ENCODE peak calls at places on chromosomes 12 and 14, in ten cellular contexts. One of them, this sample, is unnamed.

GRCh38 chr14:31167032-31167431 is 40.6 kb downstream of the HECTD1 start:
- DNase-seq in Peyer's patch: no peak
- DNase-seq in C1 segment of cervical spinal cord: no peak
- DNase-seq in effector CD4-positive, alpha-beta T cell: no peak
- DNase-seq in PC-3: no peak
- DNase-seq in GM12864: no peak
- DNase-seq in smooth muscle cell of the brain vasculature: no peak
- DNase-seq in NCI-H345: no peak
- DNase-seq in frontal cortex: no peak
- DNase-seq in astrocyte of the cerebellum: no peak
- DNase-seq in this sample: no peak

GRCh38 chr12:124686001-124686884 is 118.8 kb upstream of the NCOR2 start:
- DNase-seq in PC-3: peak
- DNase-seq in smooth muscle cell of the brain vasculature: no peak
- DNase-seq in Peyer's patch: no peak
- DNase-seq in GM12864: no peak
- DNase-seq in frontal cortex: no peak
- DNase-seq in effector CD4-positive, alpha-beta T cell: no peak
- DNase-seq in C1 segment of cervical spinal cord: no peak
- DNase-seq in NCI-H345: no peak
- DNase-seq in astrocyte of the cerebellum: no peak
- DNase-seq in this sample: no peak

GRCh38 chr12:31363416-31363809 is 37.5 kb upstream of the SINHCAF start:
- DNase-seq in astrocyte of the cerebellum: no peak
- DNase-seq in frontal cortex: no peak
- DNase-seq in effector CD4-positive, alpha-beta T cell: no peak
- DNase-seq in PC-3: no peak
- DNase-seq in NCI-H345: no peak
- DNase-seq in smooth muscle cell of the brain vasculature: no peak
- DNase-seq in C1 segment of cervical spinal cord: no peak
- DNase-seq in Peyer's patch: peak
- DNase-seq in GM12864: no peak
- DNase-seq in this sample: no peak

GRCh38 chr12:110739894-110740293 is 2.8 kb downstream of the PPP1CC start:
- DNase-seq in frontal cortex: no peak
- DNase-seq in NCI-H345: no peak
- DNase-seq in astrocyte of the cerebellum: no peak
- DNase-seq in PC-3: no peak
- DNase-seq in effector CD4-positive, alpha-beta T cell: no peak
- DNase-seq in C1 segment of cervical spinal cord: peak
- DNase-seq in GM12864: no peak
- DNase-seq in Peyer's patch: no peak
- DNase-seq in smooth muscle cell of the brain vasculature: no peak
- DNase-seq in this sample: no peak

GRCh38 chr12:53060064-53060720 is 10.3 kb downstream of the TNS2 start:
- DNase-seq in GM12864: no peak
- DNase-seq in frontal cortex: no peak
- DNase-seq in C1 segment of cervical spinal cord: no peak
- DNase-seq in smooth muscle cell of the brain vasculature: no peak
- DNase-seq in NCI-H345: no peak
- DNase-seq in Peyer's patch: no peak
- DNase-seq in astrocyte of the cerebellum: no peak
- DNase-seq in PC-3: no peak
- DNase-seq in effector CD4-positive, alpha-beta T cell: no peak
- DNase-seq in this sample: no peak

GRCh38 chr12:6165418-6165817 is 34.8 kb upstream of the CD9 start:
- DNase-seq in Peyer's patch: no peak
- DNase-seq in effector CD4-positive, alpha-beta T cell: no peak
- DNase-seq in astrocyte of the cerebellum: no peak
- DNase-seq in GM12864: no peak
- DNase-seq in NCI-H345: no peak
- DNase-seq in smooth muscle cell of the brain vasculature: no peak
- DNase-seq in C1 segment of cervical spinal cord: no peak
- DNase-seq in PC-3: no peak
- DNase-seq in frontal cortex: no peak
- DNase-seq in this sample: no peak

GRCh38 chr14:95481391-95482022 is 34.9 kb downstream of the SYNE3 start:
- DNase-seq in PC-3: no peak
- DNase-seq in GM12864: no peak
- DNase-seq in C1 segment of cervical spinal cord: no peak
- DNase-seq in Peyer's patch: no peak
- DNase-seq in smooth muscle cell of the brain vasculature: no peak
- DNase-seq in frontal cortex: no peak
- DNase-seq in effector CD4-positive, alpha-beta T cell: no peak
- DNase-seq in astrocyte of the cerebellum: no peak
- DNase-seq in NCI-H345: peak
- DNase-seq in this sample: no peak

GRCh38 chr14:90815817-90816662 is at the start of gene TTC7B:
- DNase-seq in GM12864: no peak
- DNase-seq in NCI-H345: peak
- DNase-seq in astrocyte of the cerebellum: no peak
- DNase-seq in Peyer's patch: no peak
- DNase-seq in frontal cortex: peak
- DNase-seq in smooth muscle cell of the brain vasculature: no peak
- DNase-seq in C1 segment of cervical spinal cord: peak
- DNase-seq in effector CD4-positive, alpha-beta T cell: no peak
- DNase-seq in PC-3: peak
- DNase-seq in this sample: peak

GRCh38 chr12:69274861-69275260 is 35.5 kb downstream of the CPSF6 start:
- DNase-seq in smooth muscle cell of the brain vasculature: no peak
- DNase-seq in C1 segment of cervical spinal cord: no peak
- DNase-seq in Peyer's patch: no peak
- DNase-seq in frontal cortex: no peak
- DNase-seq in astrocyte of the cerebellum: no peak
- DNase-seq in NCI-H345: no peak
- DNase-seq in effector CD4-positive, alpha-beta T cell: no peak
- DNase-seq in GM12864: no peak
- DNase-seq in PC-3: peak
- DNase-seq in this sample: no peak

GRCh38 chr14:58789106-58789505 is 151.3 kb downstream of the DACT1 start:
- DNase-seq in effector CD4-positive, alpha-beta T cell: no peak
- DNase-seq in C1 segment of cervical spinal cord: no peak
- DNase-seq in frontal cortex: no peak
- DNase-seq in PC-3: no peak
- DNase-seq in Peyer's patch: no peak
- DNase-seq in GM12864: no peak
- DNase-seq in NCI-H345: no peak
- DNase-seq in astrocyte of the cerebellum: no peak
- DNase-seq in smooth muscle cell of the brain vasculature: no peak
- DNase-seq in this sample: no peak

GRCh38 chr14:65840118-65840751 is 427.7 kb downstream of the FUT8 start:
- DNase-seq in C1 segment of cervical spinal cord: no peak
- DNase-seq in smooth muscle cell of the brain vasculature: no peak
- DNase-seq in frontal cortex: no peak
- DNase-seq in PC-3: no peak
- DNase-seq in NCI-H345: peak
- DNase-seq in effector CD4-positive, alpha-beta T cell: no peak
- DNase-seq in GM12864: no peak
- DNase-seq in Peyer's patch: no peak
- DNase-seq in astrocyte of the cerebellum: no peak
- DNase-seq in this sample: no peak

GRCh38 chr14:32413967-32414640 is 85.0 kb downstream of the AKAP6 start:
- DNase-seq in astrocyte of the cerebellum: no peak
- DNase-seq in smooth muscle cell of the brain vasculature: no peak
- DNase-seq in C1 segment of cervical spinal cord: no peak
- DNase-seq in GM12864: no peak
- DNase-seq in frontal cortex: no peak
- DNase-seq in effector CD4-positive, alpha-beta T cell: no peak
- DNase-seq in PC-3: peak
- DNase-seq in NCI-H345: no peak
- DNase-seq in Peyer's patch: no peak
- DNase-seq in this sample: no peak

This sample was measured in transverse colon.